ENCODE peak calls at places on chromosomes 5 and 9, in four cellular contexts. D, T, L and N are unnamed samples.

GRCh38 chr9:89674667-89675402 is 70.0 kb downstream of the GADD45G start:
- DNase-seq in D (no peak), T (no peak), L (no peak), N (no peak)

GRCh38 chr5:2212481-2212880 is 329.8 kb upstream of the IRX4 start:
- DNase-seq in D (no peak), T (no peak), L (no peak), N (no peak)

GRCh38 chr9:90827181-90827866 is 25.7 kb downstream of the SYK start:
- DNase-seq in D (no peak), T (no peak), L (no peak), N (no peak)

GRCh38 chr5:165624547-165624946 is 2119.1 kb downstream of the MAT2B start:
- DNase-seq in D (no peak), T (no peak), L (no peak), N (no peak)

GRCh38 chr9:98117984-98118639 is 910 bp downstream of the TRIM14 start:
- DNase-seq in D (peak), T (no peak), L (peak), N (no peak)

GRCh38 chr9:107614765-107615164 is 125.2 kb upstream of the KLF4 start:
- DNase-seq in D (no peak), T (no peak), L (no peak), N (no peak)

GRCh38 chr5:159331099-159331973 is 1.0 kb upstream of the IL12B start:
- DNase-seq in D (peak), T (peak), L (peak), N (no peak)

GRCh38 chr5:78594014-78594413 is 54.6 kb downstream of the LHFPL2 start:
- DNase-seq in D (no peak), T (no peak), L (no peak), N (no peak)

GRCh38 chr9:95874303-95874988 is 1.0 kb upstream of the ERCC6L2 start:
- DNase-seq in D (no peak), T (no peak), L (no peak), N (no peak)

GRCh38 chr9:95876595-95876994 is 1.1 kb downstream of the ERCC6L2 start:
- DNase-seq in D (no peak), T (no peak), L (no peak), N (no peak)

GRCh38 chr9:95874989-95875304 is 544 bp upstream of the ERCC6L2 start:
- DNase-seq in D (peak), T (no peak), L (peak), N (no peak)

GRCh38 chr9:95876138-95876444 is 600 bp downstream of the ERCC6L2 start:
- DNase-seq in D (no peak), T (no peak), L (no peak), N (no peak)

GRCh38 chr9:95875305-95876137 is at the start of gene ERCC6L2:
- DNase-seq in D (peak), T (peak), L (peak), N (peak)
- TF ChIP-seq CTCF in D (no peak), T (no peak), L (no peak), N (no peak)

DNA sequence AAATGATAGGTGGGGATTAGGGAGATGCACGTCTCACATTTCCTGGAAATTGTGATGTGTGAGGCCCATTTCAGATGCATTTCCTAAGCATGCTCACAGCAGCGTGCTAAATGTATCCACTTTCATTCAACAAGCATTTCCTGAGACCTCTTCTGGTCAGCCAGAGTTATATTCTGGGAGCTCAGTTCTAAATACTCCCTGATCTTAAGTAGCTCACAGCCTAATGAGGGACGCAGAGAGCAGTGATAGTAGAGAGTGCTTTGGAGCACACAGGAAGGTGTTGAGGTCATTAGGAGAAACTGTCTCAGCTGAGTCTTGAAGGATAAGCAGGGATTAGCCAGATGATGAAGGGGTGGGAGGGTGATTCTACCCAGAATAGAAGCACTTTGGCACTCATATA is 46.2 kb upstream of the FSD1L start:
- DNase-seq in D (no peak), T (no peak), L (no peak), N (no peak)
- TF ChIP-seq CTCF in D (no peak), T (no peak), L (no peak), N (no peak)

GRCh38 chr9:82912639-82913038 is 150.3 kb downstream of the RASEF start:
- DNase-seq in D (no peak), T (no peak), L (no peak), N (no peak)
- TF ChIP-seq CTCF in D (no peak), T (no peak), L (no peak), N (no peak)

GRCh38 chr9:129885670-129886106 is 50.4 kb downstream of the USP20 start:
- DNase-seq in D (peak), T (peak), L (peak), N (peak)

GRCh38 chr9:129888085-129888808 is 53.0 kb downstream of the USP20 start:
- DNase-seq in D (peak), T (no peak), L (peak), N (peak)

GRCh38 chr9:129888809-129889460 is 53.7 kb downstream of the USP20 start:
- DNase-seq in D (no peak), T (no peak), L (no peak), N (no peak)

GRCh38 chr9:129886226-129887174 is 51.2 kb downstream of the USP20 start:
- DNase-seq in D (no peak), T (no peak), L (no peak), N (no peak)

GRCh38 chr9:129887210-129888084 is 52.2 kb downstream of the USP20 start:
- DNase-seq in D (no peak), T (no peak), L (no peak), N (no peak)
- TF ChIP-seq CTCF in D (no peak), T (no peak), L (no peak), N (no peak)

DNA sequence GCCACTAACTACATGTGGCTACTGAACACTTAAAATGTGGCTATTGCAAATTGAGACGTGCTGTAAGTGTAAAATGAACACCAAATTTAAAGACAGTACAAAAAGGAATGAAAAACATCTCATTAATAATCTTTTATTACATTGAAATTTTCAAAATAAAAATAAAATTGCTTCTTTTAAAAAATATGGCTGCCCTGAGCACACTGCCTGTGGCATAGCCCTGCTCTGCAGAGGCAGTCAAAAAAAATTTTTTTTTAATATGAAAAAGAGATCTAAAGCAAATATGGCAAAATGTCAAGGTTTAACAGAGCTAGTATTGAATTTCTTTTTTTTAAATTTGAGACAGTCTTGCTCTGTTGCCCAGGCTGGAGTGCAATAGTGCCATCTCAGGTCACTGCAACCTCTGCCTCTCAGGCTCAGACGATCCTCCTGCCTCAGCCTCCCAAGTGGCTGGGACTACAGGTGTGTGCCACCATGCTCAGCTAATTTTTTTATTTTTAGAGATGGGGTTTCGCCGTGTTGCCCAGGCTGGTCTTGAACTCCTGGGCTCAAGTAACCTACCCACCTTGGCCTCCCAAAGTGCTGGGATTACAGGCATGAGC is 25.6 kb downstream of the CARNMT1 start:
- DNase-seq in D (no peak), T (no peak), L (no peak), N (no peak)
- TF ChIP-seq CTCF in D (no peak), T (no peak), L (no peak), N (no peak)

GRCh38 chr9:36165766-36166149 is 3.4 kb upstream of the CCIN start:
- DNase-seq in D (no peak), T (no peak), L (no peak), N (no peak)

GRCh38 chr9:36163840-36164175 is 5.4 kb upstream of the CCIN start:
- DNase-seq in D (no peak), T (no peak), L (no peak), N (no peak)

GRCh38 chr9:36164989-36165388 is 4.2 kb upstream of the CCIN start:
- DNase-seq in D (no peak), T (no peak), L (no peak), N (no peak)

GRCh38 chr9:36164361-36164760 is 4.8 kb upstream of the CCIN start:
- DNase-seq in D (no peak), T (no peak), L (no peak), N (no peak)

DNA sequence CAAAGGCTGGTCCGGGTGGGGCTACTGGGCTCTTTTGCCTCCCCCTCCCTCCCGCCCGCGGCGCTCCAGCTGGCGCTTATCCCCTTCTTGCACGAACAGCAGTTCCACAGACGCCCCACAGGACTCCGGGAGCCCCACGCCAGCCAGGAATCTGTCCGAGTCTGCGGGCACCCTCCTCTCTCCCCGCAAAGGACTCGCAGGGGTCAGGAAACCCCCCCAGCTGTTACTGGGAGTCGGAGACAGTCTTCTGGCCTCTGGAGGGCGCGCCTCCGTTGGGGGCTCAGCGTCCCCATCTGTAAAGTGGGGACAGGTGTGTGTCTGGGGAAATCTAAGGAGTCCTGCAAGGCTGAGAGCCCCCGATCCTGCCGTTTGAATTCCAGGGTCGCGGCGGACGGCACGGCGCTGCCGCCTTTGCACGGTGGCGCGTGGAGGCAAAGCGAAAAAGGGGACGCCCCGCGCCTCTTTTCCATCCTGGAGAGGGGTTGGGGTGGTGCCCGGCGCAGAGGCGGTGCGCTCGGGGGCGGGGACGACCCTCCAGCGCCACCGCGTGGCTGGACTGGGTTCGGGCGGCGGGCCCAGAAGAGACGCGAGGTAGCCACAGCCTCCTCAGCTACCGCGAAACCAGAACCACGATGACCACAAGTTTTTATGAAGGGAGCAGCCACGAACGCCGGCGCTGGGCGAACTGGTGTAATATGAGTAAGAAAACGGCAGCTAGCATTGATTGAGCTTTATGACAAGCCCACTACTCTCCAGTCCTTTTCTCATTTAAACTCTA is 2.8 kb upstream of the CCIN start:
- DNase-seq in D (peak), T (peak), L (peak), N (no peak)
- TF ChIP-seq CTCF in D (peak), T (peak), L (peak), N (peak)

GRCh38 chr9:134419684-134420076 is 93.4 kb downstream of the RXRA start:
- DNase-seq in D (no peak), T (no peak), L (no peak), N (no peak)
- TF ChIP-seq CTCF in D (no peak), T (no peak), L (no peak), N (no peak)

DNA sequence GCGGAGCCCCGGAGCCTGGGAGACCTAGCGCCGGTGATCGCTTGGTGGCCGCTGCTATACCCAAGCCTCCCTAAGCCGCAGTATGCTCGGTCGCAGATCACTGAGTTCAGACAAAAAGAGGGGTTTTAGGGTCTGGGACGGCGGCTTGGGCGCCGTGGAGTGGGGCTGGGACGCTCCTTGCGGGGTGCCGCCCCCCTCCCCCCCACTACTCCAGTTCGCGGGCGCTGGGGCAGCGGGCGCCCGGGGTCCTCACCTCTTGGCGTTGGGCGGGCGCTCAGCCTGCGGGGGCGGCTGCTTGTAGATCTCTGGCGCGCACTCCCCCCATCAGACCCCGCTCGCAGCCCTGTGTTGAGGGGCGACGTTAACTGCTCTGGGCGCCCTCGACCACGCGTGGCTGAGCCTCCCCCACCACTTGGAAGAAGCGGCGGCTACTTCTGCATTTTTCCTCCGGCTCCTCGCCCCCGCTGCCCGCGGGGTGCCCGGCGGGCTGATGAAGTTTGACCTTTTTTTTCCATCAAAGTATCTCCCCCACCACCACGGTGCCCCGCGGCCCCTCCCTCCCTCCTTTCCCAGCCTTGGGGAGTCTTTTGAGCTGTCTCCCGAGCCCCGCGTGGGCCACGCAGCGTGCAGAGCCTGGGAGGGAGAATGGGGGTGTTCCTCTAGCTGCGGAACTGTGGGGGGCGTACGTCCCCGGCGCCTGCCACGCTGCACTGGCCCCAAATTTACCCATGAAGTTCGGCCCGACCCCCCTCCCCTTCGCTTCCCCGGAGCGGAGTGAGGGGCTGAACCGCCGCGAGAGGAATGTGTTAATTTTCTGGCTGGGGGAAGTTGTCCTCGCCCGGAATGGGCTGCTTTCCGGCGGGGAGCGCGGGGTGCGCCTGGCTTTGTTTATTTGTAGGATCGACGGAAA is 1.2 kb downstream of the CXXC5 start:
- DNase-seq in D (peak), T (no peak), L (peak), N (no peak)
- TF ChIP-seq CTCF in D (no peak), T (no peak), L (no peak), N (no peak)